ENCODE peak calls at places on chromosomes 5 and 9, in ten cellular contexts. One of them, this sample, is unnamed.

GRCh38 chr5:24401767-24402166 is 243.0 kb downstream of the CDH10 start:
- DNase-seq in sigmoid colon: no peak
- DNase-seq in left ventricle myocardium inferior: no peak
- DNase-seq in heart right ventricle: no peak
- DNase-seq in naive thymus-derived CD4-positive, alpha-beta T cell: no peak
- DNase-seq in tibial nerve: no peak
- DNase-seq in prostate gland: no peak
- DNase-seq in transverse colon: no peak
- DNase-seq in HCT116: no peak
- DNase-seq in left lung: no peak
- DNase-seq in this sample: no peak

GRCh38 chr5:178505639-178506407 is 84.4 kb downstream of the COL23A1 start:
- DNase-seq in sigmoid colon: no peak
- DNase-seq in left ventricle myocardium inferior: no peak
- DNase-seq in heart right ventricle: no peak
- DNase-seq in naive thymus-derived CD4-positive, alpha-beta T cell: no peak
- DNase-seq in tibial nerve: no peak
- DNase-seq in prostate gland: peak; percentile 20
- DNase-seq in transverse colon: no peak
- DNase-seq in HCT116: no peak
- DNase-seq in left lung: no peak
- DNase-seq in this sample: no peak

GRCh38 chr5:67221487-67222242 is 25.1 kb upstream of the CD180 start:
- DNase-seq in sigmoid colon: no peak
- DNase-seq in left ventricle myocardium inferior: no peak
- DNase-seq in heart right ventricle: no peak
- DNase-seq in naive thymus-derived CD4-positive, alpha-beta T cell: no peak
- DNase-seq in tibial nerve: peak; percentile 24
- DNase-seq in prostate gland: no peak
- DNase-seq in transverse colon: peak; percentile 19
- DNase-seq in HCT116: no peak
- DNase-seq in left lung: no peak
- DNase-seq in this sample: peak; percentile 38

GRCh38 chr9:128412120-128412790 is 8.4 kb upstream of the CERCAM start:
- DNase-seq in sigmoid colon: no peak
- DNase-seq in left ventricle myocardium inferior: peak; percentile 31
- DNase-seq in heart right ventricle: no peak
- DNase-seq in naive thymus-derived CD4-positive, alpha-beta T cell: peak; percentile 24
- DNase-seq in tibial nerve: peak; percentile 46
- DNase-seq in prostate gland: peak; percentile 11
- DNase-seq in transverse colon: peak; percentile 29
- DNase-seq in HCT116: no peak
- DNase-seq in left lung: no peak
- DNase-seq in this sample: peak; percentile 16

GRCh38 chr5:62596691-62597090 is 18.1 kb downstream of the LRRC70 start:
- DNase-seq in sigmoid colon: no peak
- DNase-seq in left ventricle myocardium inferior: no peak
- DNase-seq in heart right ventricle: no peak
- DNase-seq in naive thymus-derived CD4-positive, alpha-beta T cell: no peak
- DNase-seq in tibial nerve: no peak
- DNase-seq in prostate gland: no peak
- DNase-seq in transverse colon: no peak
- DNase-seq in HCT116: no peak
- DNase-seq in left lung: no peak
- DNase-seq in this sample: no peak

GRCh38 chr5:112637343-112637742 is 100.3 kb upstream of the APC start:
- DNase-seq in sigmoid colon: no peak
- DNase-seq in left ventricle myocardium inferior: no peak
- DNase-seq in heart right ventricle: peak; percentile 16
- DNase-seq in naive thymus-derived CD4-positive, alpha-beta T cell: no peak
- DNase-seq in tibial nerve: peak; percentile 52
- DNase-seq in prostate gland: no peak
- DNase-seq in transverse colon: no peak
- DNase-seq in HCT116: no peak
- DNase-seq in left lung: no peak
- DNase-seq in this sample: no peak

GRCh38 chr5:116455061-116455460 is 119.6 kb downstream of the SEMA6A start:
- DNase-seq in sigmoid colon: no peak
- DNase-seq in left ventricle myocardium inferior: no peak
- DNase-seq in heart right ventricle: no peak
- DNase-seq in naive thymus-derived CD4-positive, alpha-beta T cell: no peak
- DNase-seq in tibial nerve: no peak
- DNase-seq in prostate gland: no peak
- DNase-seq in transverse colon: no peak
- DNase-seq in HCT116: no peak
- DNase-seq in left lung: no peak
- DNase-seq in this sample: no peak

GRCh38 chr5:171269717-171270116 is 39.3 kb upstream of the TLX3 start:
- DNase-seq in sigmoid colon: no peak
- DNase-seq in left ventricle myocardium inferior: no peak
- DNase-seq in heart right ventricle: no peak
- DNase-seq in naive thymus-derived CD4-positive, alpha-beta T cell: no peak
- DNase-seq in tibial nerve: no peak
- DNase-seq in prostate gland: no peak
- DNase-seq in transverse colon: no peak
- DNase-seq in HCT116: peak; percentile 6
- DNase-seq in left lung: no peak
- DNase-seq in this sample: no peak

GRCh38 chr5:51043740-51044139 is 339.5 kb upstream of the ISL1 start:
- DNase-seq in sigmoid colon: no peak
- DNase-seq in left ventricle myocardium inferior: no peak
- DNase-seq in heart right ventricle: no peak
- DNase-seq in naive thymus-derived CD4-positive, alpha-beta T cell: no peak
- DNase-seq in tibial nerve: no peak
- DNase-seq in prostate gland: no peak
- DNase-seq in transverse colon: no peak
- DNase-seq in HCT116: no peak
- DNase-seq in left lung: no peak
- DNase-seq in this sample: no peak

DNA sequence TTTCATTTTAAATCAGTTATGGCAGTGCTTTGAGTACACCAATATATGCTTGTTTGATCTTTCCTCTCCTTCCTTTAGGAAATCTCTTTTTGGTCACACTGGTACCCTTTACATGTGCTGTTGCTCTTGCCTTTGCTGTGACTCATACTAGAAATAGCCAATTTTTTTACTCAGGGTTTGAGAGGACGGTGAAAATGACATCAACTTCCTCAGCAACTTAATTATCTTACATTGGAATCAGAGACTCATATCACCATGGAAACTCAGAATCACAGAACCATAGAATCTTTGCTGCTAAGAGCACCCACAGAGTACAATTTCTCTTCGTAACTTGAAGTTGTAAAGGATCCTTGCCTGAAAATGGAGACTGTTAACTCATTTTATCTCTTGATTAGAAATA is 13.8 kb upstream of the ZNF300 start:
- DNase-seq in sigmoid colon: no peak
- DNase-seq in left ventricle myocardium inferior: no peak
- DNase-seq in heart right ventricle: no peak
- DNase-seq in naive thymus-derived CD4-positive, alpha-beta T cell: no peak
- DNase-seq in tibial nerve: no peak
- DNase-seq in prostate gland: no peak
- DNase-seq in transverse colon: no peak
- DNase-seq in HCT116: no peak
- DNase-seq in left lung: no peak
- DNase-seq in this sample: no peak
- H3K9me3 ChIP-seq in sigmoid colon: peaks cover 13% of the 10 kb centered on the region
- H3K9me3 ChIP-seq in left ventricle myocardium inferior: peaks cover 100% of the 10 kb centered on the region
- H3K9me3 ChIP-seq in heart right ventricle: peaks cover 14% of the 10 kb centered on the region
- H3K9me3 ChIP-seq in naive thymus-derived CD4-positive, alpha-beta T cell: peaks cover 6% of the 10 kb centered on the region
- H3K9me3 ChIP-seq in tibial nerve: no peaks in the 10 kb centered on the region
- H3K9me3 ChIP-seq in prostate gland: no peaks in the 10 kb centered on the region
- H3K9me3 ChIP-seq in transverse colon: peaks cover 52% of the 10 kb centered on the region
- H3K9me3 ChIP-seq in HCT116: peaks cover 10% of the 10 kb centered on the region
- H3K9me3 ChIP-seq in left lung: peaks cover 100% of the 10 kb centered on the region
- H3K9me3 ChIP-seq in this sample: peaks cover 2% of the 10 kb centered on the region

GRCh38 chr5:30736642-30737041 is 456.8 kb upstream of the CDH6 start:
- DNase-seq in sigmoid colon: no peak
- DNase-seq in left ventricle myocardium inferior: no peak
- DNase-seq in heart right ventricle: no peak
- DNase-seq in naive thymus-derived CD4-positive, alpha-beta T cell: no peak
- DNase-seq in tibial nerve: no peak
- DNase-seq in prostate gland: no peak
- DNase-seq in transverse colon: no peak
- DNase-seq in HCT116: no peak
- DNase-seq in left lung: no peak
- DNase-seq in this sample: no peak
- H3K27ac ChIP-seq in sigmoid colon: no peak overlapping the region
- H3K27ac ChIP-seq in left ventricle myocardium inferior: no peak overlapping the region
- H3K27ac ChIP-seq in heart right ventricle: no peak overlapping the region
- H3K27ac ChIP-seq in naive thymus-derived CD4-positive, alpha-beta T cell: no peak overlapping the region
- H3K27ac ChIP-seq in tibial nerve: no peak overlapping the region
- H3K27ac ChIP-seq in prostate gland: no peak overlapping the region
- H3K27ac ChIP-seq in transverse colon: no peak overlapping the region
- H3K27ac ChIP-seq in HCT116: no peak overlapping the region
- H3K27ac ChIP-seq in left lung: no peak overlapping the region
- H3K27ac ChIP-seq in this sample: no peak overlapping the region

GRCh38 chr9:124215551-124215910 is 42.2 kb upstream of the NEK6 start:
- DNase-seq in sigmoid colon: peak; percentile 29
- DNase-seq in left ventricle myocardium inferior: no peak
- DNase-seq in heart right ventricle: no peak
- DNase-seq in naive thymus-derived CD4-positive, alpha-beta T cell: no peak
- DNase-seq in tibial nerve: no peak
- DNase-seq in prostate gland: no peak
- DNase-seq in transverse colon: no peak
- DNase-seq in HCT116: no peak
- DNase-seq in left lung: no peak
- DNase-seq in this sample: no peak
- H3K9me3 ChIP-seq in sigmoid colon: no peaks in the 10 kb centered on the region
- H3K9me3 ChIP-seq in left ventricle myocardium inferior: no peaks in the 10 kb centered on the region
- H3K9me3 ChIP-seq in heart right ventricle: no peaks in the 10 kb centered on the region
- H3K9me3 ChIP-seq in naive thymus-derived CD4-positive, alpha-beta T cell: no peaks in the 10 kb centered on the region
- H3K9me3 ChIP-seq in tibial nerve: no peaks in the 10 kb centered on the region
- H3K9me3 ChIP-seq in prostate gland: no peaks in the 10 kb centered on the region
- H3K9me3 ChIP-seq in transverse colon: no peaks in the 10 kb centered on the region
- H3K9me3 ChIP-seq in HCT116: no peaks in the 10 kb centered on the region
- H3K9me3 ChIP-seq in left lung: no peaks in the 10 kb centered on the region
- H3K9me3 ChIP-seq in this sample: no peaks in the 10 kb centered on the region

DNA sequence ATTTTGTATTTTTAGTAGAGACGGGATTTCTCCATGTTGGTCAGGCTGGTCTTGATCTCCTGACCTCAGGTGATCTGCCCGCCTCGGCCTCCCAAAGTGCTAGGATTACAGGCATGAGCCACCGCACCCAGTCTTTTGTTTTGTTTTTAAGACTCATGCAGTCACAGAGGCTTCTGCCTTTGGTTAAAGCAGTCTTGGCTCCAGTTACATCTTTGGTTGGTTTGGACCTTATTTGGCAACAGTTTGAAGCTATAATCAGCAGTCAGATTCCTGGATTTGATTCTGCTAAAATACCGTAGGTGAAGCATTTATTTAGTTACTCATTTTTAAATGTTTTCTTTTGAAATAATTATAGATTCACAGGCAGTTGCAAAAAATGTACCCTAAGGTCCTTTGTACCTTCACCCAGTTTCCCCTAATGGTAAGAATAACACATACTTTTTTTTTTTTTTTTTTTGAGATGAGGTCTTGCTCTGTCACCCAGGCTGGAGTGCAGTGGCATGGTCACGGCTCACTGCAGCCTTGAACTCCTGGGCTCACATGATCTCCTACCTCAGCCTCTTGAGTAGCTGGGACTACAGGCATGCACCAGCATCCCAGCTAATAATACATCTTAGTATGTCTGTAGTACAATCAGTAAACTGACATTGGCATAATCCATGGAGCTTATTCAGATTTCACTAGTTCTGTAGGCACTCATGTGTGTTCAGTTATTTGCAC is 15.7 kb downstream of the USP20 start:
- DNase-seq in sigmoid colon: no peak
- DNase-seq in left ventricle myocardium inferior: no peak
- DNase-seq in heart right ventricle: no peak
- DNase-seq in naive thymus-derived CD4-positive, alpha-beta T cell: no peak
- DNase-seq in tibial nerve: no peak
- DNase-seq in prostate gland: no peak
- DNase-seq in transverse colon: no peak
- DNase-seq in HCT116: no peak
- DNase-seq in left lung: no peak
- DNase-seq in this sample: no peak
- H3K27ac ChIP-seq in sigmoid colon: peak overlapping the region; percentile 60
- H3K27ac ChIP-seq in left ventricle myocardium inferior: no peak overlapping the region
- H3K27ac ChIP-seq in heart right ventricle: no peak overlapping the region
- H3K27ac ChIP-seq in naive thymus-derived CD4-positive, alpha-beta T cell: no peak overlapping the region
- H3K27ac ChIP-seq in tibial nerve: no peak overlapping the region
- H3K27ac ChIP-seq in prostate gland: peak overlapping the region; percentile 64
- H3K27ac ChIP-seq in transverse colon: peak overlapping the region; percentile 18
- H3K27ac ChIP-seq in HCT116: no peak overlapping the region
- H3K27ac ChIP-seq in left lung: no peak overlapping the region
- H3K27ac ChIP-seq in this sample: no peak overlapping the region